ENCODE peak calls at places on chromosomes 13 and 19, in ten cellular contexts. One of them, this sample, is unnamed. For H3K9me3 and H3K4me1, the result is how much of the 10 kb centered on the place peaks cover.

GRCh38 chr13:50892162-50892944 is 17.2 kb upstream of the RNASEH2B start:
- DNase-seq in aorta: no peak
- DNase-seq in fibroblast of lung: no peak
- DNase-seq in ovary: no peak
- DNase-seq in right lobe of liver: no peak
- DNase-seq in adrenal gland: no peak
- DNase-seq in upper lobe of right lung: no peak
- DNase-seq in RWPE2: no peak
- DNase-seq in HAP-1: no peak
- DNase-seq in heart left ventricle: no peak
- DNase-seq in this sample: peak

GRCh38 chr19:10760268-10760944 is 42.5 kb downstream of the DNM2 start:
- DNase-seq in aorta: no peak
- DNase-seq in fibroblast of lung: no peak
- DNase-seq in ovary: no peak
- DNase-seq in right lobe of liver: no peak
- DNase-seq in adrenal gland: no peak
- DNase-seq in upper lobe of right lung: no peak
- DNase-seq in RWPE2: no peak
- DNase-seq in HAP-1: no peak
- DNase-seq in heart left ventricle: no peak
- DNase-seq in this sample: no peak

GRCh38 chr19:48802623-48803022 is 8.2 kb downstream of the BCAT2 start:
- DNase-seq in aorta: no peak
- DNase-seq in fibroblast of lung: no peak
- DNase-seq in ovary: no peak
- DNase-seq in right lobe of liver: no peak
- DNase-seq in adrenal gland: no peak
- DNase-seq in upper lobe of right lung: no peak
- DNase-seq in RWPE2: no peak
- DNase-seq in HAP-1: no peak
- DNase-seq in heart left ventricle: no peak
- DNase-seq in this sample: no peak

GRCh38 chr19:30669329-30670010 is 297.3 kb downstream of the ZNF536 start:
- DNase-seq in aorta: peak
- DNase-seq in fibroblast of lung: peak
- DNase-seq in ovary: peak
- DNase-seq in right lobe of liver: peak
- DNase-seq in adrenal gland: peak
- DNase-seq in upper lobe of right lung: peak
- DNase-seq in RWPE2: no peak
- DNase-seq in HAP-1: peak
- DNase-seq in heart left ventricle: peak
- DNase-seq in this sample: no peak

GRCh38 chr19:38679839-38680238 is 32.4 kb downstream of the ACTN4 start:
- DNase-seq in aorta: no peak
- DNase-seq in fibroblast of lung: peak
- DNase-seq in ovary: no peak
- DNase-seq in right lobe of liver: no peak
- DNase-seq in adrenal gland: no peak
- DNase-seq in upper lobe of right lung: no peak
- DNase-seq in RWPE2: no peak
- DNase-seq in HAP-1: no peak
- DNase-seq in heart left ventricle: no peak
- DNase-seq in this sample: no peak

GRCh38 chr19:10471909-10472308 is 31.2 kb downstream of the KEAP1 start:
- DNase-seq in aorta: no peak
- DNase-seq in fibroblast of lung: peak
- DNase-seq in ovary: no peak
- DNase-seq in right lobe of liver: no peak
- DNase-seq in adrenal gland: no peak
- DNase-seq in upper lobe of right lung: no peak
- DNase-seq in RWPE2: no peak
- DNase-seq in HAP-1: peak
- DNase-seq in heart left ventricle: no peak
- DNase-seq in this sample: no peak

GRCh38 chr19:3403489-3404323 is 37.3 kb downstream of the NFIC start:
- DNase-seq in aorta: peak
- DNase-seq in fibroblast of lung: peak
- DNase-seq in ovary: peak
- DNase-seq in right lobe of liver: peak
- DNase-seq in adrenal gland: peak
- DNase-seq in upper lobe of right lung: peak
- DNase-seq in RWPE2: no peak
- DNase-seq in HAP-1: no peak
- DNase-seq in heart left ventricle: peak
- DNase-seq in this sample: no peak

GRCh38 chr13:43041368-43041921 is 18.1 kb downstream of the DNAJC15 start:
- DNase-seq in aorta: no peak
- DNase-seq in fibroblast of lung: no peak
- DNase-seq in ovary: no peak
- DNase-seq in right lobe of liver: no peak
- DNase-seq in adrenal gland: no peak
- DNase-seq in upper lobe of right lung: no peak
- DNase-seq in RWPE2: no peak
- DNase-seq in HAP-1: no peak
- DNase-seq in heart left ventricle: no peak
- DNase-seq in this sample: no peak

GRCh38 chr19:4103073-4103418 is 20.9 kb downstream of the MAP2K2 start:
- DNase-seq in aorta: no peak
- DNase-seq in fibroblast of lung: peak
- DNase-seq in ovary: no peak
- DNase-seq in right lobe of liver: no peak
- DNase-seq in adrenal gland: no peak
- DNase-seq in upper lobe of right lung: no peak
- DNase-seq in RWPE2: no peak
- DNase-seq in HAP-1: no peak
- DNase-seq in heart left ventricle: no peak
- DNase-seq in this sample: no peak

GRCh38 chr19:34676697-34677385 is at the start of gene SCGB2B2:
- DNase-seq in aorta: no peak
- DNase-seq in fibroblast of lung: no peak
- DNase-seq in ovary: no peak
- DNase-seq in right lobe of liver: no peak
- DNase-seq in adrenal gland: no peak
- DNase-seq in upper lobe of right lung: no peak
- DNase-seq in RWPE2: peak
- DNase-seq in HAP-1: peak
- DNase-seq in heart left ventricle: peak
- DNase-seq in this sample: no peak

GRCh38 chr19:34678085-34678412 is 571 bp downstream of the ZNF302 start:
- DNase-seq in aorta: no peak
- DNase-seq in fibroblast of lung: no peak
- DNase-seq in ovary: no peak
- DNase-seq in right lobe of liver: no peak
- DNase-seq in adrenal gland: no peak
- DNase-seq in upper lobe of right lung: no peak
- DNase-seq in RWPE2: no peak
- DNase-seq in HAP-1: no peak
- DNase-seq in heart left ventricle: no peak
- DNase-seq in this sample: no peak

GRCh38 chr19:34678421-34678820 is 943 bp downstream of the ZNF302 start:
- DNase-seq in aorta: no peak
- DNase-seq in fibroblast of lung: no peak
- DNase-seq in ovary: no peak
- DNase-seq in right lobe of liver: no peak
- DNase-seq in adrenal gland: no peak
- DNase-seq in upper lobe of right lung: no peak
- DNase-seq in RWPE2: no peak
- DNase-seq in HAP-1: no peak
- DNase-seq in heart left ventricle: no peak
- DNase-seq in this sample: no peak

GRCh38 chr19:34675919-34676318 is 1.0 kb downstream of the SCGB2B2 start:
- DNase-seq in aorta: no peak
- DNase-seq in fibroblast of lung: no peak
- DNase-seq in ovary: no peak
- DNase-seq in right lobe of liver: no peak
- DNase-seq in adrenal gland: no peak
- DNase-seq in upper lobe of right lung: no peak
- DNase-seq in RWPE2: no peak
- DNase-seq in HAP-1: no peak
- DNase-seq in heart left ventricle: no peak
- DNase-seq in this sample: no peak

DNA sequence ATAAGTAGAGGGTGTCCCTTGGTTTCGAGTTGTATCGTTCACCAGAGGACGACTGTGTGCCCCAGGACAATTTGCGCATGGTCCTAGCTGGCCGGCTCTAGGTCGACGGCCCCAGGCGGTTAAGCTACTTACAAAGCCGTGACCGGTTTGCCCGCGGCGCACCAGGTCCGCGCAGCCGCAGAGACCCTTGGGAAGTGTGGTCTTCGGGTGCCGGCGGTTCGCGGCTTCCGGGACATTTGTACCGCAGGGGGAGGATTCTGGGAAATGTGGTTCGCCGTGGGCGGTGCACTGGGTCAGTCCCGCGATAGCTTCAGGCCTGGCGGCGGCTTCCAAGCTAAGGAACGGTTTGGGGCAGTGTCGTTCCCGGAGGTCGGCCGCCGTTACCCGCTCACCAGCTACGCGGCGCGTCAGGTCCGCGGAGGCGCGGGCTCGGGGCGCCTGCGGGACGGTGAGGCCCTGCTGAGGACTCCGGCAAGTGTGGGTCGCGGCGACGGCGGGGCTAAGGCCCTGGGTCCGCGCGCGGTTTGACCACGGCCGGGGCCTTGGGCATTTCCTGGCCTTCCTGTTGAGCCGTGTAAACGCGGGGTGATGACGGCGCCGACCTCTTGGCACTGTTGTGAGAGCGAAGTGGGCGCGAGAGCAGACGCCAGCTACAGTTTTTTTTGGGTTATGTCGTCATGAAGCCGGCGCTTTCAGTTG is at the start of gene ZNF302:
- DNase-seq in aorta: peak
- DNase-seq in fibroblast of lung: peak
- DNase-seq in ovary: peak
- DNase-seq in right lobe of liver: peak
- DNase-seq in adrenal gland: peak
- DNase-seq in upper lobe of right lung: peak
- DNase-seq in RWPE2: peak
- DNase-seq in HAP-1: peak
- DNase-seq in heart left ventricle: peak
- DNase-seq in this sample: peak
- H3K9me3 ChIP-seq in aorta: under half
- H3K9me3 ChIP-seq in fibroblast of lung: under half
- H3K9me3 ChIP-seq in ovary: under half
- H3K9me3 ChIP-seq in right lobe of liver: under half
- H3K9me3 ChIP-seq in adrenal gland: under half
- H3K9me3 ChIP-seq in upper lobe of right lung: under half
- H3K9me3 ChIP-seq in RWPE2: under half
- H3K9me3 ChIP-seq in HAP-1: under half
- H3K9me3 ChIP-seq in heart left ventricle: under half
- H3K9me3 ChIP-seq in this sample: under half

DNA sequence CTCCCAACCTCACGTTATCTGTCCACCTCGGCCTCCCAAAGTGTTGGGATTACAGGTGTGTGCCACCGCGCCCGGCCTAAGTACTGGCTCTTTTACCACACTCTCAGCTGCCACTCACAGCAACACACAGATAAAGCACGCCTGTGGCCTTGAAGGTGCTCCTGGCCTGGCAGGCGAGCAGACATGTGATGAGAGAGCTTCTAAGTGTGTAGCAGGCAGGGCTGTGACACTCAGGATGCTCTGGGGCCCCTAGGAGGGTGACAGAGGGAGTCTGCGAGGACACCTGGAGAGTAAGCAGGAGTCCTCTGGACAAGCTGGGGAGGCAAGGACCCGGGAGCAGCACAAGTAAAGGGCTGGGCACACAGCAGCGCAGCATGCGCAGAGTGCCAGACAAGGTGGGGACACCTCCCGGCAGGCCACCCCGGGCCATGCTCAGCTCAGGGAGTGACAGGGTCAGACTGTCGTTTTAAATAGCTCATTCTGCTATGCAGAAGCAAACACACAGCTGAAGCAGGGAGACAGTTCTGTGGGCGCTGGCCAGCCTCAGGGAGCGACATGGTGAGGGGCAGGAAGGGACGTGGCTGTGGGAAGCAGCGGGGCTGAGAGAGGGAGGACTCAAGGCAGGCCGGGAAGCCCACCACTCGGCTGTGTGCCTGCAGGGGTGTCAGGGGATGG is 26.5 kb downstream of the MED26 start:
- DNase-seq in aorta: no peak
- DNase-seq in fibroblast of lung: no peak
- DNase-seq in ovary: no peak
- DNase-seq in right lobe of liver: no peak
- DNase-seq in adrenal gland: no peak
- DNase-seq in upper lobe of right lung: no peak
- DNase-seq in RWPE2: no peak
- DNase-seq in HAP-1: no peak
- DNase-seq in heart left ventricle: no peak
- DNase-seq in this sample: no peak
- H3K4me1 ChIP-seq in aorta: under half
- H3K4me1 ChIP-seq in fibroblast of lung: under half
- H3K4me1 ChIP-seq in ovary: under half
- H3K4me1 ChIP-seq in right lobe of liver: under half
- H3K4me1 ChIP-seq in adrenal gland: under half
- H3K4me1 ChIP-seq in upper lobe of right lung: under half
- H3K4me1 ChIP-seq in RWPE2: under half
- H3K4me1 ChIP-seq in HAP-1: under half
- H3K4me1 ChIP-seq in heart left ventricle: half or more
- H3K4me1 ChIP-seq in this sample: under half

GRCh38 chr19:56601375-56601774 is 6.3 kb downstream of the ZNF71 start:
- DNase-seq in aorta: no peak
- DNase-seq in fibroblast of lung: no peak
- DNase-seq in ovary: no peak
- DNase-seq in right lobe of liver: no peak
- DNase-seq in adrenal gland: no peak
- DNase-seq in upper lobe of right lung: no peak
- DNase-seq in RWPE2: no peak
- DNase-seq in HAP-1: no peak
- DNase-seq in heart left ventricle: no peak
- DNase-seq in this sample: no peak
- H3K9me3 ChIP-seq in aorta: under half
- H3K9me3 ChIP-seq in fibroblast of lung: under half
- H3K9me3 ChIP-seq in ovary: under half
- H3K9me3 ChIP-seq in right lobe of liver: under half
- H3K9me3 ChIP-seq in adrenal gland: under half
- H3K9me3 ChIP-seq in upper lobe of right lung: under half
- H3K9me3 ChIP-seq in RWPE2: under half
- H3K9me3 ChIP-seq in HAP-1: under half
- H3K9me3 ChIP-seq in heart left ventricle: under half
- H3K9me3 ChIP-seq in this sample: under half

DNA sequence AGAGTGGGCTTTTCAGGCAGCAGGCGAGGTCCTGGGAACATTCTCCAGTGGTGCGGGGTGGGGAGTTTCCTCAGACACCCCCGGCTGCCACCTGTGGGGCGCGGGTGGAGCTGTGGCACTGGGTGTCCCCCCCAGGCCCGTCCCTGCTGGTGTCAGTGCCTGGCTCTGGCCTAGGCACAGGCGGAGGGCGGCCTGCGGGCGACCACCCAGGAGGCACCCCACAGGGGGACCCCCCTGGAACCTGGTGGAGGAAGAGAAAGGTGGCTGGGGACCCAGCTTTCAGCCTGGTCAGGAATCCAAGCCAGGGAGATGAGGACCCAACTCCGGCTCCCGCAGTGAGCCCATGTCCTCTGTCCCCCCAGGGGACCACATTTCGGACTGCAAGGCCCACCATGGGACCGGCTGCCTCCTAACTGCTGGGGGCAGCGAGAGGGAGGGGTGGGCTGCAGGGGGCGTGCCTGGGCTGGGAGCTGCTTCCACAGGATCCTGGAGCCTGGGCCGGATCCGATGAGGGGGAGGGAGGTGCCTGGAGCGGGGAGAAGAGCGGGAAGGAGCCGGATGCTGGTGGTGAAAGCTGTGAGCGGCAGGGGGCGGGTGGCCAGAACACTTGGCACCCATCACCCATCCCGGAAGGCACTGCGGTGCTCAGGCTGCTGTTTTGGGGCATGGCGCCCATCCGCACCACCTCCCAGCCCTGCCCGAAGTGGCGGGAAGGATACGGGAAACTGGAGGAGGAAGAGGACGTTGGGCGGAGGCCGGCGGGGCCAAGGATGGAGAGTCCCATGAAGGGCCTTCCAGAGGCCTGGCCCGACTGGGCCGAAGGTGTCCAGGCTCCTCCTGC is 5.5 kb upstream of the CTXN1 start:
- DNase-seq in aorta: no peak
- DNase-seq in fibroblast of lung: no peak
- DNase-seq in ovary: peak
- DNase-seq in right lobe of liver: peak
- DNase-seq in adrenal gland: peak
- DNase-seq in upper lobe of right lung: no peak
- DNase-seq in RWPE2: no peak
- DNase-seq in HAP-1: no peak
- DNase-seq in heart left ventricle: no peak
- DNase-seq in this sample: no peak
- H3K4me1 ChIP-seq in aorta: under half
- H3K4me1 ChIP-seq in fibroblast of lung: under half
- H3K4me1 ChIP-seq in ovary: under half
- H3K4me1 ChIP-seq in right lobe of liver: under half
- H3K4me1 ChIP-seq in adrenal gland: under half
- H3K4me1 ChIP-seq in upper lobe of right lung: under half
- H3K4me1 ChIP-seq in RWPE2: under half
- H3K4me1 ChIP-seq in HAP-1: under half
- H3K4me1 ChIP-seq in heart left ventricle: under half
- H3K4me1 ChIP-seq in this sample: under half